ENCODE peak calls at places on chromosome 6, in six cellular contexts. One of them, this sample, is unnamed.

GRCh38 chr6:43736844-43737243 is 33.2 kb upstream of the VEGFA start:
- DNase-seq in AG10803: no peak
- DNase-seq in stimulated activated naive CD8-positive, alpha-beta T cell treated with anti-CD3 and anti-CD28 coated beads, Interleukin-15, Interleukin-2, amounts not matched to agents 100 U/mL and 50 U/mL, for 24 hours: no peak
- DNase-seq in GOT3: no peak
- DNase-seq in HEK293T: no peak
- DNase-seq in fibroblast of pulmonary artery: no peak
- DNase-seq in this sample: no peak

GRCh38 chr6:80143312-80143960 is 37.0 kb downstream of the BCKDHB start:
- DNase-seq in AG10803: peak
- DNase-seq in stimulated activated naive CD8-positive, alpha-beta T cell treated with anti-CD3 and anti-CD28 coated beads, Interleukin-15, Interleukin-2, amounts not matched to agents 100 U/mL and 50 U/mL, for 24 hours: no peak
- DNase-seq in GOT3: peak
- DNase-seq in HEK293T: no peak
- DNase-seq in fibroblast of pulmonary artery: peak
- DNase-seq in this sample: peak

GRCh38 chr6:88368071-88368787 is 202.1 kb upstream of the CNR1 start:
- DNase-seq in AG10803: peak
- DNase-seq in stimulated activated naive CD8-positive, alpha-beta T cell treated with anti-CD3 and anti-CD28 coated beads, Interleukin-15, Interleukin-2, amounts not matched to agents 100 U/mL and 50 U/mL, for 24 hours: no peak
- DNase-seq in GOT3: no peak
- DNase-seq in HEK293T: no peak
- DNase-seq in fibroblast of pulmonary artery: peak
- DNase-seq in this sample: peak

GRCh38 chr6:124223596-124223995 is 419.9 kb downstream of the NKAIN2 start:
- DNase-seq in AG10803: no peak
- DNase-seq in stimulated activated naive CD8-positive, alpha-beta T cell treated with anti-CD3 and anti-CD28 coated beads, Interleukin-15, Interleukin-2, amounts not matched to agents 100 U/mL and 50 U/mL, for 24 hours: no peak
- DNase-seq in GOT3: no peak
- DNase-seq in HEK293T: no peak
- DNase-seq in fibroblast of pulmonary artery: peak
- DNase-seq in this sample: peak

GRCh38 chr6:143822584-143823024 is 20.5 kb upstream of the LTV1 start:
- DNase-seq in AG10803: peak
- DNase-seq in stimulated activated naive CD8-positive, alpha-beta T cell treated with anti-CD3 and anti-CD28 coated beads, Interleukin-15, Interleukin-2, amounts not matched to agents 100 U/mL and 50 U/mL, for 24 hours: no peak
- DNase-seq in GOT3: no peak
- DNase-seq in HEK293T: no peak
- DNase-seq in fibroblast of pulmonary artery: peak
- DNase-seq in this sample: peak

GRCh38 chr6:80742481-80742880 is 636.0 kb downstream of the BCKDHB start:
- DNase-seq in AG10803: peak
- DNase-seq in stimulated activated naive CD8-positive, alpha-beta T cell treated with anti-CD3 and anti-CD28 coated beads, Interleukin-15, Interleukin-2, amounts not matched to agents 100 U/mL and 50 U/mL, for 24 hours: no peak
- DNase-seq in GOT3: no peak
- DNase-seq in HEK293T: peak
- DNase-seq in fibroblast of pulmonary artery: peak
- DNase-seq in this sample: peak

GRCh38 chr6:163490826-163491577 is 76.5 kb downstream of the QKI start:
- DNase-seq in AG10803: peak
- DNase-seq in stimulated activated naive CD8-positive, alpha-beta T cell treated with anti-CD3 and anti-CD28 coated beads, Interleukin-15, Interleukin-2, amounts not matched to agents 100 U/mL and 50 U/mL, for 24 hours: no peak
- DNase-seq in GOT3: no peak
- DNase-seq in HEK293T: peak
- DNase-seq in fibroblast of pulmonary artery: peak
- DNase-seq in this sample: no peak

GRCh38 chr6:125316621-125317020 is 14.9 kb upstream of the HDDC2 start:
- DNase-seq in AG10803: no peak
- DNase-seq in stimulated activated naive CD8-positive, alpha-beta T cell treated with anti-CD3 and anti-CD28 coated beads, Interleukin-15, Interleukin-2, amounts not matched to agents 100 U/mL and 50 U/mL, for 24 hours: no peak
- DNase-seq in GOT3: no peak
- DNase-seq in HEK293T: no peak
- DNase-seq in fibroblast of pulmonary artery: no peak
- DNase-seq in this sample: no peak

GRCh38 chr6:53497905-53498304 is 47.0 kb downstream of the GCLC start:
- DNase-seq in AG10803: no peak
- DNase-seq in stimulated activated naive CD8-positive, alpha-beta T cell treated with anti-CD3 and anti-CD28 coated beads, Interleukin-15, Interleukin-2, amounts not matched to agents 100 U/mL and 50 U/mL, for 24 hours: no peak
- DNase-seq in GOT3: no peak
- DNase-seq in HEK293T: no peak
- DNase-seq in fibroblast of pulmonary artery: no peak
- DNase-seq in this sample: no peak

GRCh38 chr6:170296746-170297576 is 6.1 kb upstream of the DLL1 start:
- DNase-seq in AG10803: no peak
- DNase-seq in stimulated activated naive CD8-positive, alpha-beta T cell treated with anti-CD3 and anti-CD28 coated beads, Interleukin-15, Interleukin-2, amounts not matched to agents 100 U/mL and 50 U/mL, for 24 hours: no peak
- DNase-seq in GOT3: no peak
- DNase-seq in HEK293T: no peak
- DNase-seq in fibroblast of pulmonary artery: no peak
- DNase-seq in this sample: no peak